ENCODE peak calls at places on chromosomes 4 and X, in eight cellular contexts. H is K562, L is HCT116, X is A549, M is WTC11, W is H1, J is HepG2, F is SK-N-SH. N is an unnamed sample.

GRCh38 chr4:179196511-179196910 is 1754.3 kb upstream of the AGA start:
- DNase-seq in J (no peak), H (no peak), M (no peak), W (no peak), F (no peak), L (no peak), X (no peak), N (no peak)

GRCh38 chr4:175339100-175339707 is 421.0 kb downstream of the ADAM29 start:
- DNase-seq in X (no peak), J (no peak), F (no peak), H (no peak), L (no peak), M (no peak), W (no peak), N (no peak)

GRCh38 chr4:91282217-91282616 is 1021.5 kb upstream of the GRID2 start:
- DNase-seq in H (no peak), F (no peak), W (no peak), X (no peak), M (no peak), J (no peak), L (no peak), N (no peak)

GRCh38 chr4:53783208-53783859 is 192.0 kb upstream of the LNX1 start:
- DNase-seq in L (no peak), W (no peak), J (no peak), M (no peak), H (no peak), X (no peak), F (no peak), N (no peak)

GRCh38 chr4:38691251-38692008 is 27.4 kb downstream of the KLF3 start:
- DNase-seq in L (no peak), F (no peak), W (no peak), M (no peak), J (no peak), H (no peak), X (no peak), N (no peak)

GRCh38 chrX:134484039-134484438 is 24.1 kb downstream of the HPRT1 start:
- DNase-seq in L (peak; percentile 36), M (no peak), W (no peak), J (peak; percentile 15), X (peak; percentile 7), H (peak; percentile 14), F (peak; percentile 18), N (peak; percentile 59)

GRCh38 chr4:110518889-110519490 is 43.0 kb downstream of the ENPEP start:
- DNase-seq in L (no peak), J (peak; percentile 12), H (peak; percentile 35), X (no peak), W (no peak), F (peak; percentile 15), M (no peak), N (peak; percentile 11)

GRCh38 chr4:4395849-4396627 is 9.1 kb downstream of the NSG1 start:
- DNase-seq in H (no peak), F (peak; percentile 61), M (peak; percentile 40), J (peak; percentile 7), W (peak; percentile 53), L (no peak), X (no peak), N (peak; percentile 24)

GRCh38 chrX:103149652-103150051 is 56.7 kb upstream of the NXF3 start:
- DNase-seq in F (no peak), W (no peak), L (no peak), X (no peak), H (no peak), M (no peak), J (no peak), N (no peak)

GRCh38 chrX:16838202-16839066 is 31.7 kb downstream of the RBBP7 start:
- DNase-seq in J (no peak), X (no peak), W (no peak), L (no peak), H (no peak), F (no peak), M (no peak), N (no peak)
- TF ChIP-seq MAX in J (no peak), X (no peak), W (no peak), L (no peak), H (no peak), F (peak; percentile 20), M (no peak), N (no peak)

DNA sequence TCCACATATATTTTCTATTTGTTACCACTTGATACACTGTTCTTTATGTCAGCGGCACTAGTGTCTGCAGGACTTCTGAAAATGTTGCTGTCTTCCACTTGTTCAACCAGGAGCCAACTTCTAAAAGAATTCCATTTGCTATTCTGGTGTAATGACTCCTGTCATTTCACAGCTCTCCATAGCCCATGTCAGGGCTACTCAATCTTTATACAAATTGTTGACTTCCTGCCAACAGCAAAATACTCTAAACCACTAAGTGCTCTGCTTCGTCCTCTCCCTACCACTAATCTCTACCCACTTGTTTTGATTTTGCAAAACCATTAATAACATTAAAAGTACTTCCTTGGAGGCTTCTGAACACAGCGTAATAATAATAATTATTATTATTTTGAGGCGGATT is 7.2 kb downstream of the CTSO start:
- DNase-seq in J (no peak), M (no peak), F (no peak), X (no peak), H (no peak), W (no peak), L (no peak), N (no peak)
- TF ChIP-seq MAX in J (no peak), M (no peak), F (no peak), X (no peak), H (no peak), W (no peak), L (no peak), N (no peak)

GRCh38 chr4:20760053-20760452 is 59.8 kb downstream of the PACRGL start:
- DNase-seq in F (no peak), M (peak; percentile 24), J (no peak), H (peak; percentile 26), L (no peak), W (peak; percentile 45), X (no peak), N (peak; percentile 16)

GRCh38 chr4:20754091-20754490 is 53.8 kb downstream of the PACRGL start:
- DNase-seq in M (no peak), J (no peak), X (no peak), W (no peak), L (no peak), H (no peak), F (no peak), N (no peak)
- TF ChIP-seq MAX in M (no peak), J (no peak), X (no peak), W (no peak), L (no peak), H (no peak), F (no peak), N (no peak)

GRCh38 chrX:39416547-39417262 is 615.4 kb downstream of the MID1IP1 start:
- DNase-seq in H (no peak), J (no peak), W (no peak), M (no peak), L (no peak), F (no peak), X (no peak), N (no peak)

GRCh38 chrX:39414290-39414847 is 613.1 kb downstream of the MID1IP1 start:
- DNase-seq in M (no peak), F (no peak), W (no peak), J (peak; percentile 5), X (no peak), L (no peak), H (no peak), N (no peak)

GRCh38 chrX:39418936-39419659 is 617.8 kb downstream of the MID1IP1 start:
- DNase-seq in X (no peak), M (no peak), W (no peak), H (no peak), L (no peak), F (peak; percentile 39), J (no peak), N (no peak)

GRCh38 chrX:39418132-39418935 is 617.1 kb downstream of the MID1IP1 start:
- DNase-seq in W (no peak), F (no peak), M (no peak), X (no peak), L (no peak), J (no peak), H (no peak), N (no peak)
- TF ChIP-seq MAX in W (no peak), F (no peak), M (no peak), X (no peak), L (no peak), J (no peak), H (no peak), N (no peak)